ENCODE peak calls at places on chromosome 11, in five cellular contexts. One of them, this sample, is unnamed.

GRCh38 chr11:23311986-23312940 is 452.0 kb upstream of the CCDC179 start:
- DNase-seq in thoracic aorta: no peak
- DNase-seq in adipocyte: peak; percentile 35
- DNase-seq in heart left ventricle: no peak
- DNase-seq in CD8-positive, alpha-beta memory T cell: no peak
- DNase-seq in this sample: no peak

GRCh38 chr11:15104166-15104565 is 10.6 kb upstream of the INSC start:
- DNase-seq in heart left ventricle: no peak
- DNase-seq in thoracic aorta: no peak
- DNase-seq in adipocyte: peak; percentile 36
- DNase-seq in CD8-positive, alpha-beta memory T cell: no peak
- DNase-seq in this sample: no peak

GRCh38 chr11:7381937-7382336 is 103.4 kb upstream of the OLFML1 start:
- DNase-seq in heart left ventricle: no peak
- DNase-seq in CD8-positive, alpha-beta memory T cell: no peak
- DNase-seq in thoracic aorta: no peak
- DNase-seq in adipocyte: no peak
- DNase-seq in this sample: no peak

GRCh38 chr11:4093519-4094347 is 866 bp upstream of the RRM1 start:
- DNase-seq in CD8-positive, alpha-beta memory T cell: no peak
- DNase-seq in adipocyte: no peak
- DNase-seq in heart left ventricle: no peak
- DNase-seq in thoracic aorta: no peak
- DNase-seq in this sample: no peak

GRCh38 chr11:2088746-2089535 is 50.2 kb downstream of the IGF2 start:
- DNase-seq in adipocyte: no peak
- DNase-seq in thoracic aorta: no peak
- DNase-seq in heart left ventricle: no peak
- DNase-seq in CD8-positive, alpha-beta memory T cell: no peak
- DNase-seq in this sample: no peak

GRCh38 chr11:131885371-131885770 is 515.0 kb downstream of the NTM start:
- DNase-seq in thoracic aorta: no peak
- DNase-seq in adipocyte: no peak
- DNase-seq in CD8-positive, alpha-beta memory T cell: no peak
- DNase-seq in heart left ventricle: no peak
- DNase-seq in this sample: no peak

GRCh38 chr11:123197711-123198110 is 2.7 kb upstream of the CLMP start:
- DNase-seq in thoracic aorta: no peak
- DNase-seq in heart left ventricle: no peak
- DNase-seq in adipocyte: peak; percentile 70
- DNase-seq in CD8-positive, alpha-beta memory T cell: no peak
- DNase-seq in this sample: no peak

GRCh38 chr11:60763692-60764369 is 7.2 kb downstream of the MS4A15 start:
- DNase-seq in thoracic aorta: no peak
- DNase-seq in adipocyte: no peak
- DNase-seq in CD8-positive, alpha-beta memory T cell: no peak
- DNase-seq in heart left ventricle: no peak
- DNase-seq in this sample: peak; percentile 49

GRCh38 chr11:114082415-114082748 is 22.9 kb downstream of the ZBTB16 start:
- DNase-seq in heart left ventricle: no peak
- DNase-seq in adipocyte: peak; percentile 41
- DNase-seq in thoracic aorta: no peak
- DNase-seq in CD8-positive, alpha-beta memory T cell: no peak
- DNase-seq in this sample: peak; percentile 83
- H3K4me1 ChIP-seq in heart left ventricle: peaks cover 97% of the 10 kb centered on the region
- H3K4me1 ChIP-seq in adipocyte: peaks cover 99% of the 10 kb centered on the region
- H3K4me1 ChIP-seq in thoracic aorta: peaks cover 94% of the 10 kb centered on the region
- H3K4me1 ChIP-seq in CD8-positive, alpha-beta memory T cell: peaks cover 28% of the 10 kb centered on the region
- H3K4me1 ChIP-seq in this sample: peaks cover 100% of the 10 kb centered on the region

GRCh38 chr11:32435152-32435480 is 223 bp downstream of the WT1 start:
- DNase-seq in thoracic aorta: no peak
- DNase-seq in heart left ventricle: no peak
- DNase-seq in CD8-positive, alpha-beta memory T cell: no peak
- DNase-seq in adipocyte: no peak
- DNase-seq in this sample: no peak

GRCh38 chr11:32434387-32435151 is 770 bp downstream of the WT1 start:
- DNase-seq in thoracic aorta: no peak
- DNase-seq in CD8-positive, alpha-beta memory T cell: no peak
- DNase-seq in adipocyte: no peak
- DNase-seq in heart left ventricle: peak; percentile 66
- DNase-seq in this sample: no peak

GRCh38 chr11:32433249-32434115 is 1.9 kb downstream of the WT1 start:
- DNase-seq in adipocyte: no peak
- DNase-seq in CD8-positive, alpha-beta memory T cell: no peak
- DNase-seq in heart left ventricle: no peak
- DNase-seq in thoracic aorta: no peak
- DNase-seq in this sample: no peak

GRCh38 chr11:32432565-32433248 is 2.6 kb downstream of the WT1 start:
- DNase-seq in heart left ventricle: no peak
- DNase-seq in CD8-positive, alpha-beta memory T cell: no peak
- DNase-seq in adipocyte: no peak
- DNase-seq in thoracic aorta: no peak
- DNase-seq in this sample: no peak

DNA sequence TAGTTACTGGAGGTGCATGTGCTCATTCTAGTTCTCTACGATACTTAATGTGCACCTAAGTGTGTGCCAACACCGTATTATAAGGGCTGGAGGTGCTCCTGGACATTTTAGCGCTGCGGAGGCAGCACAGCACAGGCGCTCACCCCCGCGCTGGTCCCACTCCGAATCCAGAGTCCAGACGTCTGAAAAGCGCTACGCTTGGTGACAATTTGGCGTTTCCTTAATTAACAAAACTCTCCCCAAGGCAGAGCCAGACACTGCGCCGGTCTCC is 1.3 kb downstream of the WT1 start:
- DNase-seq in CD8-positive, alpha-beta memory T cell: no peak
- DNase-seq in thoracic aorta: no peak
- DNase-seq in heart left ventricle: no peak
- DNase-seq in adipocyte: no peak
- DNase-seq in this sample: no peak
- H3K27me3 ChIP-seq in CD8-positive, alpha-beta memory T cell: peaks cover 23% of the 10 kb centered on the region
- H3K27me3 ChIP-seq in thoracic aorta: peaks cover 11% of the 10 kb centered on the region
- H3K27me3 ChIP-seq in heart left ventricle: peaks cover 18% of the 10 kb centered on the region
- H3K27me3 ChIP-seq in adipocyte: peaks cover 92% of the 10 kb centered on the region
- H3K27me3 ChIP-seq in this sample: no peaks in the 10 kb centered on the region

GRCh38 chr11:64872790-64873488 is 5.5 kb downstream of the EHD1 start:
- DNase-seq in adipocyte: no peak
- DNase-seq in heart left ventricle: no peak
- DNase-seq in thoracic aorta: no peak
- DNase-seq in CD8-positive, alpha-beta memory T cell: peak; percentile 25
- DNase-seq in this sample: no peak

GRCh38 chr11:64869571-64870175 is 8.7 kb downstream of the EHD1 start:
- DNase-seq in thoracic aorta: no peak
- DNase-seq in CD8-positive, alpha-beta memory T cell: no peak
- DNase-seq in adipocyte: no peak
- DNase-seq in heart left ventricle: no peak
- DNase-seq in this sample: no peak

GRCh38 chr11:64868904-64869570 is 9.4 kb downstream of the EHD1 start:
- DNase-seq in adipocyte: peak; percentile 60
- DNase-seq in heart left ventricle: no peak
- DNase-seq in CD8-positive, alpha-beta memory T cell: peak; percentile 63
- DNase-seq in thoracic aorta: no peak
- DNase-seq in this sample: peak; percentile 65

GRCh38 chr11:64870176-64870892 is 8.1 kb downstream of the EHD1 start:
- DNase-seq in adipocyte: peak; percentile 79
- DNase-seq in heart left ventricle: no peak
- DNase-seq in thoracic aorta: no peak
- DNase-seq in CD8-positive, alpha-beta memory T cell: no peak
- DNase-seq in this sample: peak; percentile 66

GRCh38 chr11:64870893-64871849 is 7.2 kb downstream of the EHD1 start:
- DNase-seq in adipocyte: no peak
- DNase-seq in heart left ventricle: no peak
- DNase-seq in thoracic aorta: no peak
- DNase-seq in CD8-positive, alpha-beta memory T cell: no peak
- DNase-seq in this sample: no peak
- H3K4me1 ChIP-seq in adipocyte: peaks cover 52% of the 10 kb centered on the region
- H3K4me1 ChIP-seq in heart left ventricle: peaks cover 82% of the 10 kb centered on the region
- H3K4me1 ChIP-seq in thoracic aorta: peaks cover 69% of the 10 kb centered on the region
- H3K4me1 ChIP-seq in CD8-positive, alpha-beta memory T cell: peaks cover 97% of the 10 kb centered on the region
- H3K4me1 ChIP-seq in this sample: peaks cover 91% of the 10 kb centered on the region

GRCh38 chr11:83773950-83774880 is 488.0 kb upstream of the CCDC90B start:
- DNase-seq in thoracic aorta: no peak
- DNase-seq in CD8-positive, alpha-beta memory T cell: no peak
- DNase-seq in heart left ventricle: no peak
- DNase-seq in adipocyte: no peak
- DNase-seq in this sample: no peak
- H3K27me3 ChIP-seq in thoracic aorta: no peaks in the 10 kb centered on the region
- H3K27me3 ChIP-seq in CD8-positive, alpha-beta memory T cell: no peaks in the 10 kb centered on the region
- H3K27me3 ChIP-seq in heart left ventricle: no peaks in the 10 kb centered on the region
- H3K27me3 ChIP-seq in adipocyte: no peaks in the 10 kb centered on the region
- H3K27me3 ChIP-seq in this sample: no peaks in the 10 kb centered on the region

DNA sequence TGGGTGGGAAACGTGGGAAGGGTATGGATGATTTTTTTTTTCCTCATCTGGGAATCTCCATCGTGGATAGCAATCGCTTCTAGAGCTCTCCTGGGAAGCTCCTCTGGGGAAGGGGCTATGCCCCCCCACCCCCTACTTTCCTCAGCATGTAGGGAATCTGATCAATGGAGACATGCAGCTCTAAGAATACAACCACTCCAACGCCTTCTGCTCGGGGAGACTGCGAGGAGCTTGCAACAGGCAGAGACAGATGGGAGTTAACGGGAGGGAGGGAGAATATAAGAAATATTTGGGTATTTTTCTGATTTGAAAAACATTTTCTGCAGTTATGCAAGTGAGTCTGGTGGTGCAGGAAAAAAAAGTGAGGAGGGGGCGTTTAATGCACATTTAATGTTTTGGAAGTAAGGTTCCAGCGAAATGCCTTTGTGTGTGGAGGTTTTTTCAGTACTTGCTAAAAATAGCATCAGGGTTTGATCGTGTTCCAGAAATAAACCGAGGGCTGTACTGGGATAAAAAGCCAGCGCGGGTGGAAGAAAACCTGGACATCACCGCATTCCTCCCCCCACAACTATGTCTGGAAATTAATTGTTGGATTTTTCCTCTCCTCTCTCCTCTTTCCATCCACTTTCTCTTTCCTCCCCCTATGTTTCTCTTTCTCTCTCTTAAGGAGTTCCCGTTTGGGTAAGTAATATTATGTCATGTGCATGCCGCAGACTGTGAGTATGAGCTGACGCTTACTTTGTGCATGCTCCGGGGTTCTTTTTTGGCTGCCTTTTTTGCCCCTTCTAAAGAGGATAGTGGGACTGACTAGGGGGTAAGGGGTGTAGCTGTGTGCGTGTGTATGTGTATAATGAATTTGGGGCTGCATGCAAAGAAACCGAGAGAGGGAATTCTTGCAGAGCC is 104.4 kb upstream of the HSD17B12 start:
- DNase-seq in heart left ventricle: no peak
- DNase-seq in thoracic aorta: no peak
- DNase-seq in CD8-positive, alpha-beta memory T cell: no peak
- DNase-seq in adipocyte: peak; percentile 19
- DNase-seq in this sample: no peak
- H3K4me1 ChIP-seq in heart left ventricle: peaks cover 26% of the 10 kb centered on the region
- H3K4me1 ChIP-seq in thoracic aorta: peaks cover 28% of the 10 kb centered on the region
- H3K4me1 ChIP-seq in CD8-positive, alpha-beta memory T cell: peaks cover 9% of the 10 kb centered on the region
- H3K4me1 ChIP-seq in adipocyte: peaks cover 30% of the 10 kb centered on the region
- H3K4me1 ChIP-seq in this sample: peaks cover 49% of the 10 kb centered on the region